ENCODE peak calls at places on chromosomes 11 and 22, in four cellular contexts. Y is stimulated activated naive CD4-positive, alpha-beta T cell treated with Interleukin-2 at 50 U/mL for 16 hours; B is fibroblast of lung; E is sciatic nerve. D is an unnamed sample.

GRCh38 chr11:121367434-121367833 is 74.9 kb downstream of the SC5D start:
- DNase-seq in Y (peak; percentile 4), B (peak; percentile 31), E (no peak), D (no peak)

GRCh38 chr11:84291996-84292395 is 1005.8 kb upstream of the CCDC90B start:
- DNase-seq in Y (no peak), B (peak; percentile 14), E (no peak), D (no peak)

GRCh38 chr22:42442746-42443145 is 10.5 kb upstream of the NFAM1 start:
- DNase-seq in Y (no peak), B (no peak), E (no peak), D (no peak)

GRCh38 chr11:31141804-31142203 is 227.7 kb downstream of the DCDC1 start:
- DNase-seq in Y (no peak), B (peak; percentile 6), E (no peak), D (no peak)

GRCh38 chr22:27397948-27398330 is 403.6 kb downstream of the MN1 start:
- DNase-seq in Y (no peak), B (peak; percentile 85), E (no peak), D (no peak)

GRCh38 chr11:133946541-133947297 is 10.0 kb downstream of the IGSF9B start:
- DNase-seq in Y (no peak), B (no peak), E (no peak), D (peak; percentile 36)

GRCh38 chr11:73625690-73626318 is 20.6 kb upstream of the PLEKHB1 start:
- DNase-seq in Y (peak; percentile 57), B (peak; percentile 65), E (peak; percentile 84), D (peak; percentile 60)

GRCh38 chr11:47254381-47254780 is 3.4 kb upstream of the NR1H3 start:
- DNase-seq in Y (no peak), B (peak; percentile 52), E (no peak), D (no peak)

GRCh38 chr11:94623120-94623735 is 56.1 kb downstream of the PIWIL4 start:
- DNase-seq in Y (no peak), B (peak; percentile 79), E (peak; percentile 63), D (no peak)